ENCODE peak calls at places on chromosomes 13 and 19, in six cellular contexts. R is activated naive CD8-positive, alpha-beta T cell treated with anti-CD3 and anti-CD28 coated beads, Interleukin-2, amount 50 U/mL, for 24 hours; M is NCI-H1092; Z is fibroblast of gingiva; K is stimulated activated CD4-positive, alpha-beta T cell treated with anti-CD3 and anti-CD28 coated beads, Interleukin-1b, Interleukin-23, amount 100 ng/mL, for 1 hour; D is GM23338. X is an unnamed sample.

GRCh38 chr19:31096930-31097329 is 252.3 kb downstream of the TSHZ3 start:
- DNase-seq in R (no peak), M (no peak), Z (no peak), K (no peak), D (no peak), X (no peak)

GRCh38 chr13:48006396-48006795 is 5.3 kb upstream of the SUCLA2 start:
- DNase-seq in R (no peak), M (no peak), Z (no peak), K (no peak), D (no peak), X (no peak)

GRCh38 chr13:102591988-102592781 is 4.6 kb upstream of the TPP2 start:
- DNase-seq in R (peak; percentile 82), M (peak; percentile 70), Z (peak; percentile 76), K (peak; percentile 65), D (peak; percentile 95), X (peak; percentile 88)

GRCh38 chr19:40806385-40807146 is 7.6 kb downstream of the EGLN2 start:
- DNase-seq in R (peak; percentile 87), M (no peak), Z (peak; percentile 92), K (peak; percentile 61), D (peak; percentile 100), X (peak; percentile 99)

GRCh38 chr19:43438291-43439162 is 23.8 kb downstream of the TEX101 start:
- DNase-seq in R (no peak), M (no peak), Z (peak; percentile 81), K (no peak), D (no peak), X (peak; percentile 78)

GRCh38 chr19:6393982-6394412 is 1.0 kb upstream of the GTF2F1 start:
- DNase-seq in R (no peak), M (no peak), Z (no peak), K (peak; percentile 50), D (no peak), X (no peak)

GRCh38 chr19:47512183-47512947 is 2.5 kb downstream of the NAPA start:
- DNase-seq in R (no peak), M (no peak), Z (peak; percentile 81), K (no peak), D (no peak), X (no peak)

GRCh38 chr13:109314101-109314500 is 472.3 kb downstream of the IRS2 start:
- DNase-seq in R (no peak), M (no peak), Z (no peak), K (no peak), D (no peak), X (no peak)

GRCh38 chr13:52882803-52883202 is 34.4 kb upstream of the PCDH8 start:
- DNase-seq in R (no peak), M (no peak), Z (no peak), K (no peak), D (no peak), X (peak; percentile 82)

GRCh38 chr19:7849631-7850428 is 19.8 kb downstream of the EVI5L start:
- DNase-seq in R (no peak), M (no peak), Z (no peak), K (no peak), D (no peak), X (no peak)

GRCh38 chr13:54980651-54981050 is 1952.0 kb downstream of the OLFM4 start:
- DNase-seq in R (no peak), M (no peak), Z (no peak), K (no peak), D (no peak), X (no peak)

GRCh38 chr19:11814707-11815050 is 606 bp downstream of the ZNF440 start:
- DNase-seq in R (no peak), M (no peak), Z (peak; percentile 40), K (no peak), D (peak; percentile 55), X (peak; percentile 50)

GRCh38 chr13:23928985-23929384 is 31.7 kb upstream of the C1QTNF9B start:
- DNase-seq in R (no peak), M (no peak), Z (no peak), K (no peak), D (no peak), X (no peak)

GRCh38 chr13:23469901-23470525 is 36.5 kb upstream of the SACS start:
- DNase-seq in R (no peak), M (no peak), Z (peak; percentile 52), K (no peak), D (peak; percentile 58), X (peak; percentile 23)

GRCh38 chr13:106038752-106039151 is 496.7 kb downstream of the EFNB2 start:
- DNase-seq in R (no peak), M (no peak), Z (peak; percentile 65), K (no peak), D (no peak), X (no peak)

GRCh38 chr19:33377586-33378475 is 4.3 kb downstream of the CEBPG start:
- DNase-seq in R (no peak), M (no peak), Z (peak; percentile 32), K (no peak), D (no peak), X (no peak)

GRCh38 chr13:111007209-111007608 is 92.3 kb upstream of the ANKRD10 start:
- DNase-seq in R (no peak), M (no peak), Z (no peak), K (no peak), D (no peak), X (no peak)

GRCh38 chr13:48391257-48391656 is 21.7 kb downstream of the LPAR6 start:
- DNase-seq in R (no peak), M (no peak), Z (no peak), K (no peak), D (no peak), X (no peak)

GRCh38 chr19:35833972-35834371 is 18.3 kb downstream of the NPHS1 start:
- DNase-seq in R (no peak), M (no peak), Z (no peak), K (no peak), D (no peak), X (no peak)

GRCh38 chr13:82900453-82900852 is 981.8 kb downstream of the SLITRK1 start:
- DNase-seq in R (no peak), M (no peak), Z (no peak), K (no peak), D (peak; percentile 10), X (no peak)

GRCh38 chr19:37950471-37951175 is 43.6 kb downstream of the SIPA1L3 start:
- DNase-seq in R (no peak), M (no peak), Z (no peak), K (no peak), D (peak; percentile 46), X (no peak)

GRCh38 chr13:91724591-91724990 is 326.2 kb downstream of the GPC5 start:
- DNase-seq in R (no peak), M (no peak), Z (no peak), K (no peak), D (no peak), X (no peak)

GRCh38 chr13:40599146-40599545 is 67.3 kb downstream of the FOXO1 start:
- DNase-seq in R (no peak), M (no peak), Z (no peak), K (no peak), D (no peak), X (no peak)

GRCh38 chr19:43408043-43408442 is 6.6 kb upstream of the TEX101 start:
- DNase-seq in R (no peak), M (no peak), Z (no peak), K (no peak), D (peak; percentile 13), X (no peak)

GRCh38 chr13:24618219-24618955 is 61.8 kb upstream of the ATP12A start:
- DNase-seq in R (peak; percentile 72), M (no peak), Z (no peak), K (no peak), D (no peak), X (no peak)

GRCh38 chr19:18870531-18871172 is 25.3 kb downstream of the CERS1 start:
- DNase-seq in R (no peak), M (no peak), Z (no peak), K (no peak), D (no peak), X (no peak)

GRCh38 chr13:44735806-44736205 is 159.7 kb upstream of the TSC22D1 start:
- DNase-seq in R (no peak), M (no peak), Z (no peak), K (no peak), D (no peak), X (no peak)

GRCh38 chr19:47619763-47620162 is 10.8 kb downstream of the BICRA start:
- DNase-seq in R (no peak), M (no peak), Z (no peak), K (no peak), D (peak; percentile 87), X (no peak)

X was measured in NCI-H69.